ENCODE peak calls at places on chromosomes 12 and 14, in ten cellular contexts. T is astrocyte of the cerebellum, F is hepatocyte, X is colonic mucosa, D is right lobe of liver, C is AG10803, A is GM06990, J is neural progenitor cell, G is Panc1, Z is BJ. B is an unnamed sample.

GRCh38 chr14:96409701-96410100 is 17.8 kb downstream of the AK7 start:
- DNase-seq in F (no peak), X (no peak), A (no peak), J (no peak), D (no peak), T (no peak), C (no peak), G (no peak), Z (no peak), B (no peak)

GRCh38 chr14:28673056-28673455 is 93.5 kb upstream of the FOXG1 start:
- DNase-seq in Z (no peak), A (no peak), D (no peak), G (no peak), T (no peak), C (no peak), J (no peak), X (no peak), F (no peak), B (no peak)

GRCh38 chr14:30129795-30130194 is 202.1 kb upstream of the PRKD1 start:
- DNase-seq in A (no peak), J (no peak), X (no peak), Z (no peak), D (no peak), T (no peak), G (no peak), F (no peak), C (peak), B (no peak)

GRCh38 chr14:101834387-101835165 is 73.1 kb downstream of the PPP2R5C start:
- DNase-seq in D (no peak), G (no peak), A (no peak), J (no peak), X (no peak), C (peak), F (no peak), Z (no peak), T (no peak), B (no peak)

GRCh38 chr14:91892918-91893527 is 25.7 kb upstream of the TC2N start:
- DNase-seq in J (peak), C (no peak), D (no peak), T (no peak), Z (no peak), F (no peak), A (no peak), G (no peak), X (no peak), B (no peak)

GRCh38 chr12:130375888-130376287 is 38.2 kb downstream of the PIWIL1 start:
- DNase-seq in F (no peak), A (no peak), T (no peak), G (no peak), X (no peak), C (no peak), Z (no peak), J (no peak), D (no peak), B (no peak)

GRCh38 chr14:47278233-47278842 is 397.1 kb downstream of the MDGA2 start:
- DNase-seq in A (no peak), Z (no peak), T (no peak), G (no peak), J (peak), D (peak), X (peak), F (peak), C (no peak), B (no peak)

GRCh38 chr14:94054401-94054800 is 26.6 kb downstream of the DDX24 start:
- DNase-seq in C (no peak), D (no peak), X (no peak), J (no peak), T (no peak), A (no peak), F (no peak), Z (no peak), G (no peak), B (no peak)

GRCh38 chr12:105164068-105164467 is 56.5 kb downstream of the WASHC4 start:
- DNase-seq in C (no peak), X (no peak), T (no peak), A (no peak), D (no peak), F (peak), J (no peak), G (no peak), Z (no peak), B (no peak)

GRCh38 chr14:55237999-55238680 is 33.1 kb upstream of the FBXO34 start:
- DNase-seq in Z (no peak), G (no peak), T (no peak), X (no peak), C (no peak), J (no peak), F (no peak), A (no peak), D (no peak), B (no peak)

GRCh38 chr14:98599082-98599481 is 672.9 kb downstream of the BCL11B start:
- DNase-seq in C (no peak), D (no peak), J (no peak), X (no peak), G (no peak), Z (no peak), F (no peak), A (no peak), T (no peak), B (no peak)

GRCh38 chr14:20415723-20416622 is 2.7 kb upstream of the TEP1 start:
- DNase-seq in D (no peak), T (peak), X (peak), A (peak), J (peak), G (no peak), Z (no peak), C (peak), F (peak), B (peak)

GRCh38 chr12:76113800-76114757 is 29.6 kb upstream of the NAP1L1 start:
- DNase-seq in C (no peak), A (no peak), T (no peak), F (no peak), J (no peak), D (no peak), X (no peak), G (no peak), Z (no peak), B (no peak)

GRCh38 chr14:54450535-54450934 is 9.4 kb upstream of the CNIH1 start:
- DNase-seq in A (peak), F (no peak), D (no peak), T (no peak), J (no peak), C (peak), X (no peak), G (no peak), Z (peak), B (peak)

GRCh38 chr12:131552167-131552863 is 158.6 kb upstream of the SFSWAP start:
- DNase-seq in J (no peak), Z (no peak), X (no peak), T (no peak), A (no peak), C (no peak), F (no peak), D (no peak), G (no peak), B (no peak)

GRCh38 chr12:52052471-52053186 is 1.4 kb downstream of the NR4A1 start:
- DNase-seq in X (peak), T (no peak), G (no peak), C (no peak), Z (no peak), D (no peak), A (no peak), J (no peak), F (peak), B (no peak)

GRCh38 chr12:5927732-5928516 is 17.1 kb downstream of the ANO2 start:
- DNase-seq in G (no peak), F (no peak), X (no peak), T (no peak), D (no peak), C (no peak), Z (no peak), A (no peak), J (no peak), B (no peak)

GRCh38 chr12:124680863-124681778 is 113.7 kb upstream of the NCOR2 start:
- DNase-seq in A (peak), X (peak), D (peak), T (peak), C (peak), G (peak), F (peak), J (peak), Z (no peak), B (peak)

GRCh38 chr12:124537525-124538193 is 29.8 kb downstream of the NCOR2 start:
- DNase-seq in J (no peak), X (no peak), Z (no peak), T (no peak), A (no peak), F (no peak), D (no peak), G (no peak), C (no peak), B (no peak)

GRCh38 chr12:130775953-130776856 is 60.1 kb upstream of the RIMBP2 start:
- DNase-seq in D (peak), G (no peak), C (peak), Z (peak), T (peak), F (peak), A (no peak), J (peak), X (no peak), B (no peak)

GRCh38 chr14:24430682-24431568 is 1.2 kb downstream of the KHNYN start:
- DNase-seq in C (peak), D (peak), Z (no peak), T (no peak), A (peak), X (peak), F (peak), G (no peak), J (peak), B (no peak)

GRCh38 chr14:20934148-20934762 is 21.0 kb upstream of the RNASE2 start:
- DNase-seq in Z (no peak), F (peak), T (no peak), X (no peak), G (no peak), D (no peak), A (peak), J (peak), C (peak), B (no peak)

GRCh38 chr14:99727096-99727870 is 43.2 kb downstream of the CYP46A1 start:
- DNase-seq in T (no peak), A (no peak), X (no peak), Z (no peak), J (no peak), G (no peak), D (peak), C (no peak), F (no peak), B (no peak)

GRCh38 chr12:132319359-132319950 is 9.9 kb downstream of the GALNT9 start:
- DNase-seq in T (no peak), G (no peak), C (no peak), Z (no peak), F (no peak), A (no peak), X (no peak), J (no peak), D (no peak), B (no peak)

GRCh38 chr14:105171004-105171673 is 2.6 kb upstream of the JAG2 start:
- DNase-seq in C (no peak), J (no peak), G (no peak), X (no peak), D (no peak), Z (no peak), A (no peak), F (no peak), T (no peak), B (no peak)

GRCh38 chr14:21509432-21510143 is 1.6 kb downstream of the METTL3 start:
- DNase-seq in J (no peak), G (no peak), A (no peak), Z (no peak), X (no peak), T (no peak), F (no peak), C (no peak), D (no peak), B (no peak)

GRCh38 chr12:38157933-38158401 is 158.6 kb upstream of the ALG10B start:
- DNase-seq in J (no peak), D (peak), T (no peak), A (no peak), X (peak), C (no peak), F (no peak), Z (no peak), G (no peak), B (no peak)

GRCh38 chr14:105933238-105933637 is 406.9 kb downstream of the TMEM121 start:
- DNase-seq in Z (no peak), A (no peak), G (no peak), X (no peak), C (no peak), T (no peak), D (no peak), J (no peak), F (no peak), B (no peak)

GRCh38 chr12:105025890-105026289 is 39.8 kb downstream of the NOPCHAP1 start:
- DNase-seq in T (peak), F (peak), C (peak), A (no peak), J (no peak), Z (peak), X (peak), D (no peak), G (no peak), B (no peak)

GRCh38 chr14:96263347-96264199 is 7.6 kb downstream of the BDKRB1 start:
- DNase-seq in C (no peak), A (no peak), D (no peak), Z (no peak), T (no peak), J (no peak), G (no peak), F (no peak), X (peak), B (no peak)

GRCh38 chr14:105123981-105124836 is 44.4 kb downstream of the JAG2 start:
- DNase-seq in D (no peak), X (no peak), G (no peak), T (no peak), F (no peak), C (no peak), Z (no peak), A (no peak), J (no peak), B (no peak)

GRCh38 chr12:164207-164606 is 49.8 kb downstream of the SLC6A12 start:
- DNase-seq in A (no peak), X (peak), G (no peak), F (peak), T (no peak), D (no peak), C (no peak), Z (no peak), J (peak), B (no peak)

GRCh38 chr12:69821441-69822204 is 3.4 kb upstream of the MYRFL start:
- DNase-seq in D (no peak), T (peak), X (no peak), G (peak), Z (no peak), A (no peak), C (peak), F (no peak), J (no peak), B (peak)

GRCh38 chr14:77483851-77484250 is 14.8 kb downstream of the ISM2 start:
- DNase-seq in F (no peak), C (no peak), A (no peak), G (no peak), T (no peak), Z (no peak), X (no peak), D (no peak), J (no peak), B (no peak)

GRCh38 chr14:70005281-70005805 is 126.1 kb downstream of the SMOC1 start:
- DNase-seq in D (peak), T (no peak), A (no peak), J (peak), X (peak), G (no peak), F (peak), C (no peak), Z (no peak), B (no peak)

DNA sequence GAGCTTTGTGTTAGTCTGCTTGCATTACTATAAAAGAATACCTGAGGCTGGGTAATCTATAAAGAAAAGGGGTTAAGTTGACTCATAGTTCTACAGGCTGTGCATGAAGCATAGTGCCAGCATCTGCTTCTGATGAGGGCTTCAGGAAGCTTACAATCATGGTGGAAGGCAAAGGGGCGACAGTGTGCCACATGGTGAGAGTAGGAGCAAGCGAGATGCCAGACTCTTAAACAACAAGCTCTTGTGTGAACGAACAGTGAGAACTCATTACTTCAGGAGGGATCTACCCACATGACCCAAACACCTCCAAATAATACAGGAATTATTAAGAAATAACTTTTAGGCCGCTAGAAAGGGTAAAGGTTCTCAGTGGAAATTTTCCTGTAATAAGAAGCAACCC is 28.1 kb downstream of the APOBEC1 start:
- DNase-seq in T (no peak), X (no peak), F (no peak), G (no peak), D (no peak), J (no peak), Z (no peak), A (no peak), C (no peak), B (no peak)
- H3K4me3 ChIP-seq in T (no peak), X (no peak), F (no peak), G (no peak), D (no peak), J (peak), Z (no peak), A (no peak), C (no peak), B (no peak)

GRCh38 chr12:128976120-128976519 is 122.8 kb downstream of the GLT1D1 start:
- DNase-seq in C (no peak), F (peak), X (peak), T (no peak), Z (no peak), D (no peak), J (peak), A (no peak), G (no peak), B (no peak)
- TF ChIP-seq CTCF in C (no peak), F (peak), X (peak), T (no peak), Z (no peak), D (peak), J (peak), A (peak), G (no peak), B (no peak)

GRCh38 chr12:25058619-25059018 is 109.7 kb upstream of the BCAT1 start:
- DNase-seq in X (no peak), T (no peak), Z (no peak), D (no peak), C (no peak), F (no peak), J (no peak), G (no peak), A (peak), B (no peak)
- H3K4me3 ChIP-seq in X (no peak), T (no peak), Z (no peak), D (no peak), C (no peak), F (no peak), J (no peak), G (no peak), A (peak), B (no peak)

GRCh38 chr14:51109651-51110050 is 14.7 kb upstream of the TRIM9 start:
- DNase-seq in G (no peak), D (no peak), Z (no peak), C (no peak), J (no peak), T (no peak), F (no peak), X (no peak), A (no peak), B (no peak)

DNA sequence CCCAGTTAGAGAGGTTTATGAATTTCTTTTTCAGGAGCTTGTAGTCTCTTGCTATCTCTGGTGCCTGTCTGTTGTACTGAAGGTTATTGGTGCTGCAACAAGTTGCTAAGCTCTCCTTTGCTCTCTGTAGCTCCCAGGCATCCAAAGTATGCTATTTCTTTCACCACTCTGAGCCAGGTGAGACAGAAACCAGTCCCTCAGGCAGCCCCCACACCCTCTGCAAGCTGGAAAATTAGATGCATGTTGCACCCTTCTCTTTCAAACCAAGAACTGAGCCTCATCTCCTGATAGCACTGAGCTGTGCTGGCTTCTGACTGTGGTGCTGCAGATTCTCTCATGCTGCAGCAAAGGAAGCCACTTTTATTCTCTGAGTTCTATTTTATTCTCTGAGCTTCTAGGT is 9.6 kb upstream of the TRIM9 start:
- DNase-seq in F (no peak), Z (no peak), D (no peak), A (no peak), C (no peak), G (no peak), T (no peak), J (no peak), X (no peak), B (no peak)
- TF ChIP-seq CTCF in F (no peak), Z (no peak), D (no peak), A (no peak), C (no peak), G (no peak), T (no peak), J (no peak), X (no peak), B (no peak)

GRCh38 chr12:28563926-28564325 is 373.7 kb downstream of the CCDC91 start:
- DNase-seq in X (no peak), Z (peak), A (no peak), F (no peak), J (no peak), C (peak), T (no peak), G (no peak), D (no peak), B (peak)

GRCh38 chr12:28568709-28569108 is 378.5 kb downstream of the CCDC91 start:
- DNase-seq in X (no peak), D (no peak), Z (peak), C (peak), G (no peak), J (no peak), F (no peak), T (no peak), A (no peak), B (peak)

GRCh38 chr12:28568083-28568482 is 377.8 kb downstream of the CCDC91 start:
- DNase-seq in X (no peak), D (no peak), F (peak), G (peak), A (no peak), T (no peak), Z (peak), J (no peak), C (peak), B (peak)

GRCh38 chr12:28558232-28558631 is 368.0 kb downstream of the CCDC91 start:
- DNase-seq in T (no peak), C (no peak), D (no peak), Z (no peak), F (no peak), G (no peak), A (no peak), X (no peak), J (no peak), B (no peak)

DNA sequence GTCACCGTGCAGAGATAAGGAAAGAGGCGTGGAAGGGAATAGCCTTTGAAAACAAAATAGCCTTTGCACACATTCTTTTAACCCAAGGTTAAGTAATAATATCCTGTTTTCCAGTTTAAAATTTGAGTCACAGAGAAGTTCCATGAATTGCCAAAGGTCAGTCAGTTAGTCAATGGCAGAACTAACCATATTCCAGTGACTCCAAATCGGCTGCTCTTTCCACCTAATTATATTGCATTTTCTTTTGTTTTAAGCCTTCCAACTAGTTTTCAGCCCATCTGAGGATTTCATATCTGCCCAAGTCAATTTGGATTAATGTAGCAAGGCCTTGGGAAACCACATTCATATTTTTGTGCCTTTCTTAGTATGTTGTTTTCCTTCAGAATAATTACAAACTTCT is 373.0 kb downstream of the CCDC91 start:
- DNase-seq in A (no peak), T (no peak), G (no peak), X (no peak), Z (no peak), F (no peak), J (no peak), C (peak), D (no peak), B (no peak)
- H3K4me3 ChIP-seq in A (no peak), T (no peak), G (no peak), X (no peak), Z (no peak), F (no peak), J (no peak), C (no peak), D (no peak), B (no peak)

GRCh38 chr14:23217032-23217431 is 20.7 kb upstream of the RNF212B start:
- DNase-seq in D (no peak), A (no peak), G (no peak), C (no peak), F (no peak), T (no peak), J (no peak), X (no peak), Z (no peak), B (no peak)
- TF ChIP-seq CTCF in D (no peak), A (no peak), G (no peak), C (no peak), F (no peak), T (no peak), J (no peak), X (no peak), Z (no peak), B (no peak)

DNA sequence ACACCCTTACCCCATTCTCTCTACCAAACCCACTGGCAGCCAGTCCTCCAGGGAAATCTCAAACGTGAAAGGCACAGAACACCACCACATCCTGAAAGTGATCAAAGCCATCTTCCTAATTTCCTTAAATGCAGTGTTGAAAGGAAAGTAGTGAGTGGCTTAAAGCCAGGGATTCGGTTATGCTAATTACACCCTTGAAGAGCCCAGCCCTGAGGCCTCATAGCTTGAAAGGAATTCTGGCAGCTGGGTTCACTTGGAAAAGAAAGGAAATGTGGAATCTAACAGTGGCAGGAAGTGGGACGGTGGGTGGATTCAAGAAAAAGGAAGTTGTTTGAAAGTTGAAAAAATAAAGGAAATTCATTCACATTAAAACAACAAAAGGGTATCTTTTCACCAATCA is 73.0 kb upstream of the FICD start:
- DNase-seq in J (peak), A (no peak), G (no peak), C (no peak), F (no peak), X (no peak), Z (no peak), D (no peak), T (no peak), B (no peak)
- H3K4me3 ChIP-seq in J (no peak), A (no peak), G (no peak), C (no peak), F (no peak), X (no peak), Z (no peak), D (no peak), T (no peak), B (no peak)

GRCh38 chr12:71938728-71939385 is at the start of gene TPH2:
- DNase-seq in J (peak), C (peak), F (peak), D (peak), X (peak), A (peak), T (peak), Z (no peak), G (no peak), B (no peak)
- TF ChIP-seq CTCF in J (peak), C (peak), F (peak), D (peak), X (peak), A (peak), T (peak), Z (peak), G (peak), B (peak)